ENCODE peak calls at places on chromosomes 5 and 9, in ten cellular contexts. One of them, this sample, is unnamed.

GRCh38 chr9:33101104-33101951 is 24.9 kb upstream of the SMU1 start:
- DNase-seq in ovary: no peak
- DNase-seq in tibial nerve: no peak
- DNase-seq in stomach: peak; percentile 35
- DNase-seq in prostate gland: no peak
- DNase-seq in esophagus squamous epithelium: no peak
- DNase-seq in Peyer's patch: no peak
- DNase-seq in endothelial cell of umbilical vein: no peak
- DNase-seq in heart left ventricle: no peak
- DNase-seq in breast epithelium: peak; percentile 81
- DNase-seq in this sample: peak; percentile 88

GRCh38 chr5:13218518-13218917 is 726.0 kb downstream of the DNAH5 start:
- DNase-seq in ovary: no peak
- DNase-seq in tibial nerve: no peak
- DNase-seq in stomach: no peak
- DNase-seq in prostate gland: no peak
- DNase-seq in esophagus squamous epithelium: no peak
- DNase-seq in Peyer's patch: no peak
- DNase-seq in endothelial cell of umbilical vein: peak; percentile 19
- DNase-seq in heart left ventricle: no peak
- DNase-seq in breast epithelium: no peak
- DNase-seq in this sample: no peak

GRCh38 chr5:162995568-162995967 is 441.8 kb upstream of the CCNG1 start:
- DNase-seq in ovary: no peak
- DNase-seq in tibial nerve: no peak
- DNase-seq in stomach: no peak
- DNase-seq in prostate gland: no peak
- DNase-seq in esophagus squamous epithelium: no peak
- DNase-seq in Peyer's patch: no peak
- DNase-seq in endothelial cell of umbilical vein: no peak
- DNase-seq in heart left ventricle: no peak
- DNase-seq in breast epithelium: no peak
- DNase-seq in this sample: no peak

GRCh38 chr5:172725785-172726184 is 45.2 kb downstream of the DUSP1 start:
- DNase-seq in ovary: no peak
- DNase-seq in tibial nerve: no peak
- DNase-seq in stomach: no peak
- DNase-seq in prostate gland: no peak
- DNase-seq in esophagus squamous epithelium: no peak
- DNase-seq in Peyer's patch: no peak
- DNase-seq in endothelial cell of umbilical vein: no peak
- DNase-seq in heart left ventricle: no peak
- DNase-seq in breast epithelium: no peak
- DNase-seq in this sample: no peak

GRCh38 chr5:113574417-113574816 is 60.9 kb downstream of the YTHDC2 start:
- DNase-seq in ovary: no peak
- DNase-seq in tibial nerve: no peak
- DNase-seq in stomach: no peak
- DNase-seq in prostate gland: no peak
- DNase-seq in esophagus squamous epithelium: no peak
- DNase-seq in Peyer's patch: no peak
- DNase-seq in endothelial cell of umbilical vein: no peak
- DNase-seq in heart left ventricle: peak; percentile 31
- DNase-seq in breast epithelium: no peak
- DNase-seq in this sample: no peak

GRCh38 chr9:23814243-23814642 is 11.8 kb downstream of the ELAVL2 start:
- DNase-seq in ovary: no peak
- DNase-seq in tibial nerve: no peak
- DNase-seq in stomach: no peak
- DNase-seq in prostate gland: no peak
- DNase-seq in esophagus squamous epithelium: no peak
- DNase-seq in Peyer's patch: no peak
- DNase-seq in endothelial cell of umbilical vein: no peak
- DNase-seq in heart left ventricle: no peak
- DNase-seq in breast epithelium: no peak
- DNase-seq in this sample: no peak

GRCh38 chr5:145450286-145450969 is 384.7 kb downstream of the PRELID2 start:
- DNase-seq in ovary: no peak
- DNase-seq in tibial nerve: no peak
- DNase-seq in stomach: no peak
- DNase-seq in prostate gland: no peak
- DNase-seq in esophagus squamous epithelium: no peak
- DNase-seq in Peyer's patch: no peak
- DNase-seq in endothelial cell of umbilical vein: no peak
- DNase-seq in heart left ventricle: no peak
- DNase-seq in breast epithelium: no peak
- DNase-seq in this sample: no peak

GRCh38 chr5:38641003-38641402 is 84.6 kb upstream of the LIFR start:
- DNase-seq in ovary: no peak
- DNase-seq in tibial nerve: no peak
- DNase-seq in stomach: no peak
- DNase-seq in prostate gland: no peak
- DNase-seq in esophagus squamous epithelium: no peak
- DNase-seq in Peyer's patch: no peak
- DNase-seq in endothelial cell of umbilical vein: no peak
- DNase-seq in heart left ventricle: no peak
- DNase-seq in breast epithelium: no peak
- DNase-seq in this sample: no peak

DNA sequence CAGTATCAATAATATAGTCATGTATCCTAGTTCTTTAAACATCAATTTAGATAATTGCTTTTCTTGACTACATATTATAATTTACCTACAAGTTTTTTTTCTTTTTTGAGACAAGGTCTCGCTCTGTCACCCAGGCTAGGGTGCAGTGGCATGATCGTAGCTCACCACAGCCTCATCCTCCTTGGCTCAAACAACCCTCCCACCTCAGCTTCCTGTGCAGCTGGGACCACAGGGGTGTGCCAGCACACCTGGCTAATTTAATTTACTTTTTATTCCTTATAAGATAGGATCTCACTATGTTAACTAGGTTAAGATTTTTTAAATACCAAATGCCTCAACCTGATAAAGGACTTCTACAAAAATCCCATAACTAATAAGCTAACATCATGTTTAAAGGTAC is 21.1 kb downstream of the UIMC1 start:
- DNase-seq in ovary: no peak
- DNase-seq in tibial nerve: no peak
- DNase-seq in stomach: no peak
- DNase-seq in prostate gland: no peak
- DNase-seq in esophagus squamous epithelium: no peak
- DNase-seq in Peyer's patch: peak; percentile 81
- DNase-seq in endothelial cell of umbilical vein: no peak
- DNase-seq in heart left ventricle: no peak
- DNase-seq in breast epithelium: no peak
- DNase-seq in this sample: no peak
- H3K27me3 ChIP-seq in ovary: no peaks in the 10 kb centered on the region
- H3K27me3 ChIP-seq in tibial nerve: no peaks in the 10 kb centered on the region
- H3K27me3 ChIP-seq in stomach: no peaks in the 10 kb centered on the region
- H3K27me3 ChIP-seq in prostate gland: no peaks in the 10 kb centered on the region
- H3K27me3 ChIP-seq in esophagus squamous epithelium: no peaks in the 10 kb centered on the region
- H3K27me3 ChIP-seq in Peyer's patch: no peaks in the 10 kb centered on the region
- H3K27me3 ChIP-seq in endothelial cell of umbilical vein: no peaks in the 10 kb centered on the region
- H3K27me3 ChIP-seq in heart left ventricle: no peaks in the 10 kb centered on the region
- H3K27me3 ChIP-seq in breast epithelium: no peaks in the 10 kb centered on the region
- H3K27me3 ChIP-seq in this sample: no peaks in the 10 kb centered on the region

DNA sequence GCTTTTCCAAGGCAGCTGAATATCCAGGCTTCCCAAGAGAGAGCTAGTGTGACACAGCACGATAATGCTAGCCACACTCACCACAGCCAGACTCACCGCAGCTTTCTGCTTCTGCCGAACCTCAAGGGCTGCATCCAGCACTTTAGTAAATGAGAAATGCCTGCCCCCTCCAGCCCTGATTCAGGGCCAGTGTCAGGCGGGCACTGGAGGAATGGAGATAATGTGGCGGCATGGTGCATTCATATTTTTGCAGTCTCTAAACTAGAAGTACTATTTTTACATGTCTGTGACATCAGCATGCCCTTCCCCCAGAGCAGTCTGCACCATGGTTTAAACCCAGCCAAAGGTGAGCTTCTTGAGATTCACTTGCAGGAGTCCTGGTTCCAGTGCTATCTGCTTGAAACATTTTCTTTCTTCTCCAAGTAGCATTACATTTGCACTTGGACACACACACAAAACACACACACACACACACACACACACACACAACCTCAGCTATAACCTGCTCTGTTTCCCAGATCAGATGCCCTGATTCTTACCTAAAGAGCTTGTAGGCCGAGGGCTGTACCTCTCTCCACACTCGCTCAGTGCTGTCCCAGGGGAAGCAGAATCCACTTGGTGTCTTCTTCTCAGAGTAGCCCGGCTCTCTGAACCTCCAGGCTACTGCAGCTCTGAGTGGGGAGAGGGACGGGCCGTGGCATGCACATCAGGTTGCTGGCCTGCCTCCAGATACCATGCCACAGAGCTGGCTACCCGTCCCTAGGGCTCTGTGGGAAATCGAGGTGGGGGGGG is at the start of gene FGF1:
- DNase-seq in ovary: no peak
- DNase-seq in tibial nerve: no peak
- DNase-seq in stomach: no peak
- DNase-seq in prostate gland: peak; percentile 70
- DNase-seq in esophagus squamous epithelium: no peak
- DNase-seq in Peyer's patch: no peak
- DNase-seq in endothelial cell of umbilical vein: no peak
- DNase-seq in heart left ventricle: peak; percentile 80
- DNase-seq in breast epithelium: peak; percentile 77
- DNase-seq in this sample: no peak
- H3K4me3 ChIP-seq in ovary: no peak within 1 kb of the TSS
- H3K4me3 ChIP-seq in tibial nerve: peak within 1 kb of the TSS; percentile 32
- H3K4me3 ChIP-seq in stomach: no peak within 1 kb of the TSS
- H3K4me3 ChIP-seq in prostate gland: no peak within 1 kb of the TSS
- H3K4me3 ChIP-seq in esophagus squamous epithelium: no peak within 1 kb of the TSS
- H3K4me3 ChIP-seq in Peyer's patch: no peak within 1 kb of the TSS
- H3K4me3 ChIP-seq in endothelial cell of umbilical vein: no peak within 1 kb of the TSS
- H3K4me3 ChIP-seq in heart left ventricle: no peak within 1 kb of the TSS
- H3K4me3 ChIP-seq in breast epithelium: peak within 1 kb of the TSS; percentile 39
- H3K4me3 ChIP-seq in this sample: no peak within 1 kb of the TSS

DNA sequence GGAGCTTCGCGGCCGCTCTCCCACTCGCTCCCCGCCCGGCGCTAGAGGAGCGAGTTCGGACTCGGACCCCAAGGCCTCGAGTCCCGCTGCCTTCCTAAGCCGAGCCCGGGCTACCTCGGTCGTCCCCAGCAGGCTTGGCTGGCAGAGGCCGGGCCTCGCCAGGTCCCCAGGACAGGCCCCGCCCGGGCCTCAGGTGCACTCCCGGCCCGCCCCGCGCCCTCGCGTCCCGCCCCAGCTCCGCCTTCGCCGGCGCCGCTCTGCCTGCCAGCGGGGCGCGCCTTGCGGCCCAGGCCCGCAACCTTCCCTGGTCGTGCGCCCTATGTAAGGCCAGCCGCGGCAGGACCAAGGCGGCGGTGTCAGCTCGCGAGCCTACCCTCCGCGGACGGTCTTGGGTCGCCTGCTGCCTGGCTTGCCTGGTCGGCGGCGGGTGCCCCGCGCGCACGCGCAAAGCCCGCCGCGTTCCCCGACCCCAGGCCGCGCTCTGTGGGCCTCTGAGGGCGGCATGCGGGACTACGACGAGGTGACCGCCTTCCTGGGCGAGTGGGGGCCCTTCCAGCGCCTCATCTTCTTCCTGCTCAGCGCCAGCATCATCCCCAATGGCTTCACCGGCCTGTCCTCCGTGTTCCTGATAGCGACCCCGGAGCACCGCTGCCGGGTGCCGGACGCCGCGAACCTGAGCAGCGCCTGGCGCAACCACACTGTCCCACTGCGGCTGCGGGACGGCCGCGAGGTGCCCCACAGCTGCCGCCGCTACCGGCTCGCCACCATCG is at the start of gene SLC22A5:
- DNase-seq in ovary: peak; percentile 78
- DNase-seq in tibial nerve: peak; percentile 46
- DNase-seq in stomach: peak; percentile 88
- DNase-seq in prostate gland: peak; percentile 70
- DNase-seq in esophagus squamous epithelium: no peak
- DNase-seq in Peyer's patch: peak; percentile 90
- DNase-seq in endothelial cell of umbilical vein: peak; percentile 70
- DNase-seq in heart left ventricle: peak; percentile 75
- DNase-seq in breast epithelium: peak; percentile 64
- DNase-seq in this sample: peak; percentile 61
- TF ChIP-seq POLR2A in ovary: peak; percentile 14
- TF ChIP-seq POLR2A in tibial nerve: peak; percentile 52
- TF ChIP-seq POLR2A in stomach: no peak
- TF ChIP-seq POLR2A in prostate gland: peak; percentile 79
- TF ChIP-seq POLR2A in esophagus squamous epithelium: peak; percentile 20
- TF ChIP-seq POLR2A in Peyer's patch: peak; percentile 87
- TF ChIP-seq POLR2A in endothelial cell of umbilical vein: peak; percentile 28
- TF ChIP-seq POLR2A in heart left ventricle: peak; percentile 50
- TF ChIP-seq POLR2A in breast epithelium: no peak
- TF ChIP-seq POLR2A in this sample: peak; percentile 95

GRCh38 chr5:3598725-3599282 is 3.2 kb downstream of the IRX1 start:
- DNase-seq in ovary: no peak
- DNase-seq in tibial nerve: no peak
- DNase-seq in stomach: no peak
- DNase-seq in prostate gland: no peak
- DNase-seq in esophagus squamous epithelium: no peak
- DNase-seq in Peyer's patch: peak; percentile 0
- DNase-seq in endothelial cell of umbilical vein: no peak
- DNase-seq in heart left ventricle: no peak
- DNase-seq in breast epithelium: no peak
- DNase-seq in this sample: no peak
- H3K27me3 ChIP-seq in ovary: no peaks in the 10 kb centered on the region
- H3K27me3 ChIP-seq in tibial nerve: no peaks in the 10 kb centered on the region
- H3K27me3 ChIP-seq in stomach: peaks cover 72% of the 10 kb centered on the region
- H3K27me3 ChIP-seq in prostate gland: peaks cover 78% of the 10 kb centered on the region
- H3K27me3 ChIP-seq in esophagus squamous epithelium: peaks cover 67% of the 10 kb centered on the region
- H3K27me3 ChIP-seq in Peyer's patch: no peaks in the 10 kb centered on the region
- H3K27me3 ChIP-seq in endothelial cell of umbilical vein: peaks cover 80% of the 10 kb centered on the region
- H3K27me3 ChIP-seq in heart left ventricle: peaks cover 100% of the 10 kb centered on the region
- H3K27me3 ChIP-seq in breast epithelium: peaks cover 72% of the 10 kb centered on the region
- H3K27me3 ChIP-seq in this sample: peaks cover 71% of the 10 kb centered on the region